ENCODE peak calls at places on chromosomes 6 and 20, in four cellular contexts. R is IMR-90, F is trophoblast cell, B is mesendoderm. X is an unnamed sample.

GRCh38 chr20:4014031-4014474 is 1.3 kb downstream of the RNF24 start:
- DNase-seq in R (peak), F (peak), B (peak), X (peak)

GRCh38 chr6:12592634-12593033 is 123.9 kb upstream of the PHACTR1 start:
- DNase-seq in R (no peak), F (peak), B (peak), X (no peak)

GRCh38 chr20:12976720-12977633 is 31.8 kb upstream of the SPTLC3 start:
- DNase-seq in R (no peak), F (peak), B (no peak), X (no peak)

GRCh38 chr6:137148291-137149076 is 25.0 kb downstream of the IL22RA2 start:
- DNase-seq in B (no peak), R (peak), F (peak), X (peak)

GRCh38 chr6:130666796-130667195 is 160.4 kb upstream of the SMLR1 start:
- DNase-seq in F (no peak), B (no peak), R (no peak), X (no peak)

GRCh38 chr6:44661221-44661609 is 273.7 kb downstream of the CDC5L start:
- DNase-seq in F (peak), B (peak), R (no peak), X (no peak)

GRCh38 chr6:110180228-110181008 is at the start of gene CDC40:
- DNase-seq in F (no peak), R (no peak), B (no peak), X (no peak)

GRCh38 chr6:81744136-81744535 is 8.3 kb downstream of the TENT5A start:
- DNase-seq in R (no peak), F (peak), B (no peak), X (no peak)

GRCh38 chr6:143149771-143150170 is 89.1 kb downstream of the AIG1 start:
- DNase-seq in B (no peak), R (peak), F (no peak), X (no peak)

GRCh38 chr6:160883999-160884398 is 107.6 kb upstream of the MAP3K4 start:
- DNase-seq in R (no peak), F (peak), B (peak), X (no peak)

GRCh38 chr20:61959301-61959700 is 106.4 kb downstream of the TAF4 start:
- DNase-seq in B (peak), R (no peak), F (no peak), X (no peak)

GRCh38 chr6:11609324-11610071 is 71.9 kb downstream of the TMEM170B start:
- DNase-seq in B (peak), F (peak), R (peak), X (peak)

GRCh38 chr20:62804632-62805364 is at the start of gene OGFR:
- DNase-seq in B (peak), F (peak), R (peak), X (peak)

GRCh38 chr6:81940451-81940850 is 188.0 kb upstream of the TENT5A start:
- DNase-seq in B (no peak), R (peak), F (no peak), X (no peak)

GRCh38 chr6:44662461-44663121 is 275.1 kb downstream of the CDC5L start:
- DNase-seq in F (peak), R (no peak), B (peak), X (no peak)

GRCh38 chr6:63773200-63773599 is 137.6 kb downstream of the PHF3 start:
- DNase-seq in R (no peak), F (no peak), B (no peak), X (no peak)

GRCh38 chr6:81999270-81999669 is 246.8 kb upstream of the TENT5A start:
- DNase-seq in R (no peak), B (no peak), F (peak), X (no peak)

GRCh38 chr6:36131517-36132220 is 1.4 kb downstream of the MAPK13 start:
- DNase-seq in F (peak), R (peak), B (peak), X (peak)

GRCh38 chr6:119078449-119079287 is at the start of gene FAM184A:
- DNase-seq in R (peak), B (peak), F (peak), X (peak)

GRCh38 chr6:56101141-56101553 is 146.2 kb downstream of the COL21A1 start:
- DNase-seq in R (peak), B (no peak), F (peak), X (peak)

GRCh38 chr6:168706471-168707177 is 265.6 kb downstream of the SMOC2 start:
- DNase-seq in R (no peak), B (no peak), F (no peak), X (no peak)

GRCh38 chr6:53359843-53360834 is 11.4 kb upstream of the ELOVL5 start:
- DNase-seq in R (peak), F (peak), B (peak), X (peak)

GRCh38 chr6:30744054-30744805 is at the start of gene IER3:
- DNase-seq in B (peak), F (peak), R (peak), X (peak)

GRCh38 chr6:133973109-133973971 is 20.3 kb downstream of the TBPL1 start:
- DNase-seq in B (peak), F (peak), R (peak), X (peak)

GRCh38 chr6:27541212-27541931 is 68.5 kb upstream of the ZNF184 start:
- DNase-seq in B (peak), F (no peak), R (peak), X (no peak)

GRCh38 chr20:42277203-42277602 is 659.0 kb upstream of the CHD6 start:
- DNase-seq in F (no peak), B (no peak), R (no peak), X (no peak)
- H3K18ac ChIP-seq in F (no peak), B (no peak), R (no peak), X (no peak)

GRCh38 chr20:57818418-57818817 is 108.6 kb upstream of the PMEPA1 start:
- DNase-seq in R (no peak), F (no peak), B (no peak), X (no peak)
- H3K23ac ChIP-seq in R (no peak), F (no peak), B (no peak), X (no peak)

GRCh38 chr6:7260291-7261029 is 52.5 kb downstream of the SSR1 start:
- DNase-seq in F (no peak), R (no peak), B (peak), X (no peak)
- H3K18ac ChIP-seq in F (peak), R (peak), B (no peak), X (peak)

GRCh38 chr6:107070686-107071085 is 42.7 kb downstream of the MTRES1 start:
- DNase-seq in B (no peak), R (no peak), F (no peak), X (no peak)
- H3K23ac ChIP-seq in B (no peak), R (no peak), F (no peak), X (no peak)

DNA sequence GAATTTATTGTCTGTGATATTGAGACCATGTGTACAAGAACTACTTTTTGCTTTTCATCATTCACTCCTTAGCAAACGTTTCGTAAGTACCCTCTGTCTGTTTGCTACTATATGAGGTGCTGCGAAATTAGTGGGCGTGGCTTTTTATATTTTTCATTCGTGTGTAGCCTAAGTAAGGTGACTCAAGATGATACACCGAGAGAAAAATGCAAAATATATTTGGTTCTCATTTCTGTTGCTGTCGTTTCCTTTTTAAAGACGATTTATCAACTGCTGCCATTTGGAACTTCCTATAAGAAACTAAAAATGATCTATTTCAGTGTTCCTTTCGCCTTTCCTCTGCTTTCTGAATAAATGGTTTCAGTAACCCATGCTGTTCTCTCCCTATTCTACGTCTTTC is 61.2 kb downstream of the VAPB start:
- DNase-seq in B (no peak), R (peak), F (no peak), X (no peak)
- H3K18ac ChIP-seq in B (no peak), R (no peak), F (no peak), X (no peak)

DNA sequence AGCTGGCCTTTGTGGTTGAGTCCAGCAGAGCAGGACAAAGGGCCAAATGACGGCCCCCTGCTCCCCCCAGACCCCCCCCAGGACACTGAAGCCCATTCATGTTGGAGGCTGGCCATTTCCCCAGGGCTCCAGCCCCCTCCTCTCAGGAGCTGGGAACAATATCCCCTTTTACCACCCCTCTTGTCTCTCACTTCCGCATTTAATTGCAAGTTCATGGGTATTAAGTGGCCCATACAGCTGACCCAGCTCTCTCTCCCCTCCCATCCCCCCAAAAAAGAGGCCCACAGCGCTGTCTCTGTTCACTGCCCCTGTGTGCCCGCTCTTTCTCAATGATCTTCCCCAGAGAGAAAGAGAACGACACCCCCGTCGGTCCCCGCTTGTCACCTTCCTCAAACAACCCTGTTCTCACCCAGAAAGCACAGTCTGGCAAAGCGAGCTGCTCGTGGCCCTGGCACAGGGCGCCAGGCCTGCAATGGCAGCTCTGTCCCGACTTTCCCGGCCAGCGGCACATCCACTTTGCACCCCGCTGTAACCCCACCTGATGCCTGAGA is 30.4 kb downstream of the PREX1 start:
- DNase-seq in B (no peak), R (no peak), F (no peak), X (no peak)
- H3K23ac ChIP-seq in B (no peak), R (no peak), F (no peak), X (no peak)

DNA sequence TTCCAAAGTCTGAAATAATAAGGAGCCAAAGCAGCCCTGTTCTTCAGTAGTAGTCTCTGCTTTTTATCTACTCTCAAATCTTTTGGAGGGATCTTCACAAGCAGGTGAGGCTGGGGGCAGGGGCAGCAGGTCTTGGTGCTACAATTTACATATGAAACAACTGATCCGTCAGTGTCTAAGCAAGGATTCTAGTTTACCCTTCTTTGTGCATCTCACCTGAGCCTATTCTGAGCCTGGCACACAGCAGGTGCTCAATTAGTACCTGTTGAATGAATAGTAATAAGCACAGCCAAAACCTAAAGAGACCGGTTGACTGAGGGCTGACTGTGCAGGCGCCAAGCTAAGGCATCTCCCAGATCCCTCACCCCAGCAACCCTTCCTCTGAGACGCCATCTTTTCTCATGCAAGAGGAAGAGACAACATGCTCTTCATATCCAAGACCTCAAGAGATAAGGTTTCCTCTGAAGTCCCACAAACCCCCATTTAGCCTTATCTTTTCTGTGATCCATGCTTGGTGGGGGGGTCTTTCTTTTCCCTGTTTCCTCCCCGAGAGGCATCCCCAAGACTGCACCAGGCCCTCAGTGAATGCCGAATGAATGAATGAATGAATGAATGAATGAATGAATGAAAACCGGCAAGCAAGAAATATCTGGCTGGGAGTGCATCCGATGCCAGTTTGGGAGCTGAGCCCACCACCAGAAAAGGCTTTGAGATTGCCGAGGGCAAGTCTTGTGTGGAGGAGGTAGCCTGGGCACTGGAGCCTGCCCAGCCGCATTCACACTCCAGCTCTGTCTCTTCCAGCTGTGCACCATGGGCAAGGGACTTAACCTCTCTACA is 2.9 kb upstream of the BMP7 start:
- DNase-seq in B (no peak), F (no peak), R (no peak), X (no peak)
- H3K18ac ChIP-seq in B (no peak), F (no peak), R (no peak), X (no peak)

GRCh38 chr6:158905277-158905676 is 86.1 kb upstream of the EZR start:
- DNase-seq in F (peak), R (peak), B (no peak), X (no peak)

GRCh38 chr6:158903801-158904200 is 84.6 kb upstream of the EZR start:
- DNase-seq in R (no peak), F (peak), B (no peak), X (no peak)

GRCh38 chr6:158895661-158896060 is 76.5 kb upstream of the EZR start:
- DNase-seq in B (no peak), F (no peak), R (no peak), X (no peak)

GRCh38 chr6:158897236-158897635 is 78.1 kb upstream of the EZR start:
- DNase-seq in B (no peak), F (no peak), R (no peak), X (no peak)

GRCh38 chr6:158900614-158901312 is 81.6 kb upstream of the EZR start:
- DNase-seq in R (no peak), B (no peak), F (no peak), X (no peak)
- H3K23ac ChIP-seq in R (no peak), B (no peak), F (no peak), X (no peak)

DNA sequence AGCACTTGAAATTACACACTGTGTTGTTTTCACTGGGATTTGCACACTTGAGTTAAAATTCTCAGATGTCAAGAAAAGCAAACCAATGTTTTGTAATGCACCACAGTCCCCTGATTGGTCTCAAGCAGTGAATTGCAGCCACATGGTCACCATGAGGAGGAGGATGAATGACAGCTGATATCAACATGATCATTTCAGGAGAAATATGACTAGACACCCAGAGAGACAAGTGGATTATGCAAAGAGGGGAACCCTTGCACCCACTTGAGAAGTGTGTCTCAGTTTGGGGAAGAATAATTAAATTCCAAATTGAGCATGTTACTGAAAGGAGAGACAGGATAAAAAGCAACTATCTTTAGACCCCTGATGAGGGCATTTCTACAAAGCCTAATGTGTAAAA is 69.3 kb downstream of the UST start:
- DNase-seq in B (no peak), F (no peak), R (no peak), X (no peak)
- H3K18ac ChIP-seq in B (no peak), F (no peak), R (no peak), X (no peak)

GRCh38 chr6:28809947-28810654 is 113.7 kb downstream of the TRIM27 start:
- DNase-seq in B (peak), F (peak), R (no peak), X (peak)
- H3K23ac ChIP-seq in B (no peak), F (no peak), R (no peak), X (peak)

X was measured in mesenchymal stem cell.